ENCODE peak calls at places on chromosomes 12 and 14, in seven cellular contexts. Q, E, B, O, J, C and P are unnamed samples.
A peak's percentile ranks its signal among the peaks of the same experiment; 100 is the strongest.

GRCh38 chr12:107992870-107993451 is 136.1 kb upstream of the WSCD2 start:
- DNase-seq in O (peak; percentile 10), Q (no peak), B (peak; percentile 10), C (peak; percentile 13), J (no peak), E (no peak), P (peak; percentile 40)

GRCh38 chr14:35789651-35790050 is 19.4 kb downstream of the RALGAPA1 start:
- DNase-seq in B (no peak), O (peak; percentile 24), E (no peak), J (no peak), Q (no peak), C (no peak), P (no peak)

GRCh38 chr12:2877959-2878732 is 1.1 kb downstream of the RHNO1 start:
- DNase-seq in E (no peak), Q (no peak), B (no peak), J (no peak), C (peak; percentile 97), O (no peak), P (peak; percentile 76)

GRCh38 chr12:123427036-123427769 is 9.3 kb downstream of the RILPL2 start:
- DNase-seq in J (peak; percentile 39), Q (no peak), O (peak; percentile 35), C (no peak), B (no peak), E (no peak), P (no peak)

GRCh38 chr12:132216354-132216987 is 72.2 kb downstream of the NOC4L start:
- DNase-seq in C (no peak), O (no peak), E (no peak), J (no peak), Q (no peak), B (no peak), P (no peak)

GRCh38 chr12:52029686-52030085 is 21.6 kb upstream of the NR4A1 start:
- DNase-seq in B (no peak), C (peak; percentile 57), J (no peak), E (no peak), O (no peak), Q (no peak), P (peak; percentile 91)

GRCh38 chr14:59359451-59360124 is 105.6 kb downstream of the GPR135 start:
- DNase-seq in Q (no peak), J (no peak), B (no peak), C (peak; percentile 28), E (no peak), O (no peak), P (peak; percentile 61)

GRCh38 chr14:62409909-62410308 is 635.3 kb downstream of the KCNH5 start:
- DNase-seq in E (no peak), O (no peak), Q (no peak), B (no peak), C (no peak), J (no peak), P (peak; percentile 50)

GRCh38 chr14:100504372-100505078 is 82.7 kb downstream of the BEGAIN start:
- DNase-seq in Q (no peak), J (no peak), B (no peak), C (no peak), E (no peak), O (no peak), P (peak; percentile 2)

GRCh38 chr14:22390824-22391461 is 198.1 kb downstream of the DAD1 start:
- DNase-seq in B (no peak), E (no peak), Q (no peak), C (no peak), O (no peak), J (no peak), P (no peak)

GRCh38 chr12:6434205-6435180 is 10.3 kb upstream of the CD27 start:
- DNase-seq in Q (no peak), E (no peak), J (no peak), C (no peak), O (peak; percentile 63), B (no peak), P (no peak)

GRCh38 chr12:65878540-65878939 is 54.3 kb downstream of the HMGA2 start:
- DNase-seq in J (no peak), O (no peak), E (no peak), Q (no peak), B (peak; percentile 34), C (no peak), P (no peak)

GRCh38 chr12:92908108-92908507 is 21.0 kb downstream of the EEA1 start:
- DNase-seq in E (no peak), J (no peak), Q (no peak), C (no peak), O (no peak), B (no peak), P (no peak)

GRCh38 chr14:74634964-74635363 is 22.9 kb upstream of the LTBP2 start:
- DNase-seq in E (no peak), C (no peak), J (no peak), O (no peak), B (no peak), Q (no peak), P (no peak)

GRCh38 chr14:74085047-74085637 is 386 bp downstream of the LIN52 start:
- DNase-seq in J (no peak), C (no peak), Q (no peak), B (no peak), O (peak; percentile 42), E (no peak), P (peak; percentile 36)